ENCODE peak calls at places on chromosomes 1 and 21, in five cellular contexts. X is sigmoid colon, A is A549, L is transverse colon, T is H1. N is an unnamed sample.

GRCh38 chr1:244211559-244211944 is 160.5 kb downstream of the ZBTB18 start:
- DNase-seq in X (no peak), A (no peak), L (no peak), T (no peak), N (no peak)

GRCh38 chr1:222896630-222897526 is 82.0 kb downstream of the DISP1 start:
- DNase-seq in X (no peak), A (no peak), L (no peak), T (no peak), N (no peak)

GRCh38 chr1:172699111-172699510 is 40.2 kb downstream of the FASLG start:
- DNase-seq in X (no peak), A (no peak), L (peak; percentile 32), T (no peak), N (no peak)

GRCh38 chr1:201091256-201091655 is 21.0 kb downstream of the CACNA1S start:
- DNase-seq in X (no peak), A (no peak), L (no peak), T (no peak), N (no peak)

GRCh38 chr1:235908742-235909520 is 42.2 kb upstream of the LYST start:
- DNase-seq in X (no peak), A (peak; percentile 82), L (no peak), T (no peak), N (no peak)

GRCh38 chr1:48036693-48037386 is 39.7 kb upstream of the TRABD2B start:
- DNase-seq in X (no peak), A (no peak), L (no peak), T (no peak), N (no peak)

GRCh38 chr1:43549921-43550597 is 19.4 kb downstream of the PTPRF start:
- DNase-seq in X (peak; percentile 74), A (no peak), L (peak; percentile 92), T (peak; percentile 89), N (peak; percentile 31)

GRCh38 chr1:150876111-150876434 is 326 bp downstream of the ARNT start:
- DNase-seq in X (no peak), A (no peak), L (no peak), T (peak; percentile 23), N (peak; percentile 47)

GRCh38 chr1:86100401-86100800 is 56.2 kb downstream of the COL24A1 start:
- DNase-seq in X (no peak), A (no peak), L (no peak), T (no peak), N (no peak)

GRCh38 chr1:224615861-224616760 is at the start of gene CNIH3:
- DNase-seq in X (no peak), A (peak; percentile 56), L (no peak), T (peak; percentile 53), N (no peak)

GRCh38 chr1:33388989-33389771 is 41.7 kb downstream of the PHC2 start:
- DNase-seq in X (no peak), A (no peak), L (no peak), T (no peak), N (no peak)

GRCh38 chr1:59985901-59986735 is 59.5 kb upstream of the CYP2J2 start:
- DNase-seq in X (no peak), A (no peak), L (no peak), T (no peak), N (no peak)

GRCh38 chr1:16101618-16102017 is 28.2 kb upstream of the FAM131C start:
- DNase-seq in X (no peak), A (no peak), L (no peak), T (no peak), N (no peak)

GRCh38 chr1:93740141-93740540 is 58.5 kb upstream of the BCAR3 start:
- DNase-seq in X (no peak), A (no peak), L (no peak), T (no peak), N (no peak)

GRCh38 chr1:232059726-232060360 is 433.3 kb downstream of the DISC1 start:
- DNase-seq in X (no peak), A (no peak), L (peak; percentile 16), T (no peak), N (no peak)

GRCh38 chr21:35367558-35367957 is 318.5 kb upstream of the RUNX1 start:
- DNase-seq in X (no peak), A (no peak), L (no peak), T (no peak), N (no peak)

GRCh38 chr1:170808229-170808870 is 127.0 kb upstream of the MROH9 start:
- DNase-seq in X (no peak), A (no peak), L (no peak), T (no peak), N (no peak)

GRCh38 chr1:88768816-88769215 is 84.7 kb downstream of the PKN2 start:
- DNase-seq in X (no peak), A (no peak), L (no peak), T (no peak), N (no peak)

GRCh38 chr1:183908095-183908494 is 103.2 kb downstream of the RGL1 start:
- DNase-seq in X (no peak), A (no peak), L (no peak), T (no peak), N (no peak)

GRCh38 chr1:33086384-33086850 is 5.5 kb downstream of the AZIN2 start:
- DNase-seq in X (peak; percentile 87), A (peak; percentile 83), L (peak; percentile 72), T (peak; percentile 41), N (peak; percentile 62)

GRCh38 chr1:224828691-224829090 is 100.8 kb upstream of the DNAH14 start:
- DNase-seq in X (no peak), A (no peak), L (no peak), T (no peak), N (no peak)

GRCh38 chr1:53286950-53287349 is 40.9 kb downstream of the LRP8 start:
- DNase-seq in X (no peak), A (no peak), L (no peak), T (no peak), N (no peak)

GRCh38 chr1:53289050-53289429 is 38.8 kb downstream of the LRP8 start:
- DNase-seq in X (no peak), A (no peak), L (no peak), T (no peak), N (no peak)

GRCh38 chr1:53285969-53286760 is 41.7 kb downstream of the LRP8 start:
- DNase-seq in X (no peak), A (no peak), L (no peak), T (no peak), N (no peak)

GRCh38 chr1:53285546-53285945 is 42.3 kb downstream of the LRP8 start:
- DNase-seq in X (no peak), A (no peak), L (no peak), T (no peak), N (no peak)

DNA sequence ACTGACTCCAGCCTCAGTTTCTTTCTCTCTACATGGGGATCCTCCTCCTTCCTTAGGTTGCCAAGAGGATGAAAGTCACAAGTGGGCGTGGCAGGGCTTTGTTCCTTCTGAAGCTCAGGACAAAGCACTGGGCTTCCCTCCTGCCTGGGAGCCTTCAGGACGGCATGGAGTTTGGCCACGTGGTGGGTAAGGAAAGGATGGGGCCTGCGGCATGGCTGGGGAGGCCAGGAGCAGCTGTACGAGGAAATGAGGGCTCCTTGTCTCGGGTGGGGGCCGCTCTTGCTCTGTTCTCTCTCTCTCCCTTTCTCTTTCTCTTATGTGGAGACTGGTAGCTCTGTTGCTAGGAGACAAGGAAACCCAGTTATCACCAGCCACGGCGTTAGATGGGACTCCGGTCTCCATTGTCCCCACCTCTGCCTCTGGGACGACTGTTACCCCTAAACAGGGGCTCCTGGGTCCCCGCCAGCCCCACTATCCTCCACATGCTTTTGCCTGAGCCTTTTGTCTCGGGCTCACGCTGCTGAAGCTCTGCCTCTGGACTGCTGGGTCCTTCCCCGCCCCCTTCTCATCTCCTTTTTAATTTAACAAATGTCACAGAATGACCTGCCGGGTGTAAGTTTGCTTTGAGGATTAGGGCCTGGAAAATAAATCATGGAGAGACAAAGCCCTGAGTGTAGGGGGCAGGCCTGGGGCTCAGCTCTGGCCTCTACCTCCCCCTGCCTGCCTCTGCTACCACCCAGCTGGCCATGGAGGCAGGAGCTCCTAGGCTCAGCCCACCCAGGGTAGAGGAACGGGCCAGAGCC is 39.4 kb downstream of the LRP8 start:
- DNase-seq in X (no peak), A (no peak), L (no peak), T (no peak), N (no peak)
- TF ChIP-seq EP300 in X (no peak), A (no peak), L (no peak), T (no peak), N (no peak)

DNA sequence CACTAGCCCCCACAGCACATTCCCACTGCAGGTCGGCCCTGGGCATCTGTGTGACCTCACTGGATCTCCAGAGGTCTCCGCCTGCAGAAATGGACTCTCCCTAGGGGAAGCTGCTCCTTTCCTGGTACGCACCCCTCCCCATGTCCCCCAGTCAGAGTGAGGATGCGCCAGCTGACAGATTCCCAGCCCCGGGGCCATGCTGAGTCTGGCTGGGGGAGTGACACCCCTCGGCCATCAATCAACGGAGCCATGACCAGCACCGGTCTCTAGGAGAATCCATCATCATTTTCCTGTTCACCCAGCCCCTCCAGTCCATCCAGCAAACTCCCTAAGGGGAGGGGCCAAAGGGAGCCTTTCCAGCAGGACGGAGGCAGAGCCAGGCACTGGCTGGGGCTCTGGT is 68.7 kb upstream of the PAX7 start:
- DNase-seq in X (no peak), A (no peak), L (no peak), T (no peak), N (no peak)
- H3K4me3 ChIP-seq in X (no peak overlapping the region), A (no peak overlapping the region), L (no peak overlapping the region), T (no peak overlapping the region), N (no peak overlapping the region)

GRCh38 chr1:8407652-8408051 is 89.7 kb downstream of the SLC45A1 start:
- DNase-seq in X (no peak), A (no peak), L (no peak), T (no peak), N (no peak)

GRCh38 chr1:8409666-8410065 is 91.8 kb downstream of the SLC45A1 start:
- DNase-seq in X (no peak), A (no peak), L (no peak), T (no peak), N (no peak)

GRCh38 chr1:8409107-8409506 is 91.2 kb downstream of the SLC45A1 start:
- DNase-seq in X (no peak), A (peak; percentile 43), L (peak; percentile 30), T (no peak), N (no peak)

GRCh38 chr1:8406946-8407345 is 89.0 kb downstream of the SLC45A1 start:
- DNase-seq in X (no peak), A (no peak), L (no peak), T (no peak), N (no peak)

GRCh38 chr1:8408151-8408839 is 90.4 kb downstream of the SLC45A1 start:
- DNase-seq in X (peak; percentile 93), A (no peak), L (peak; percentile 82), T (no peak), N (no peak)
- H3K4me1 ChIP-seq in X (peaks cover 92% of the 10 kb centered on the region), A (peaks cover 35% of the 10 kb centered on the region), L (peaks cover 92% of the 10 kb centered on the region), T (peaks cover 31% of the 10 kb centered on the region), N (peaks cover 59% of the 10 kb centered on the region)

DNA sequence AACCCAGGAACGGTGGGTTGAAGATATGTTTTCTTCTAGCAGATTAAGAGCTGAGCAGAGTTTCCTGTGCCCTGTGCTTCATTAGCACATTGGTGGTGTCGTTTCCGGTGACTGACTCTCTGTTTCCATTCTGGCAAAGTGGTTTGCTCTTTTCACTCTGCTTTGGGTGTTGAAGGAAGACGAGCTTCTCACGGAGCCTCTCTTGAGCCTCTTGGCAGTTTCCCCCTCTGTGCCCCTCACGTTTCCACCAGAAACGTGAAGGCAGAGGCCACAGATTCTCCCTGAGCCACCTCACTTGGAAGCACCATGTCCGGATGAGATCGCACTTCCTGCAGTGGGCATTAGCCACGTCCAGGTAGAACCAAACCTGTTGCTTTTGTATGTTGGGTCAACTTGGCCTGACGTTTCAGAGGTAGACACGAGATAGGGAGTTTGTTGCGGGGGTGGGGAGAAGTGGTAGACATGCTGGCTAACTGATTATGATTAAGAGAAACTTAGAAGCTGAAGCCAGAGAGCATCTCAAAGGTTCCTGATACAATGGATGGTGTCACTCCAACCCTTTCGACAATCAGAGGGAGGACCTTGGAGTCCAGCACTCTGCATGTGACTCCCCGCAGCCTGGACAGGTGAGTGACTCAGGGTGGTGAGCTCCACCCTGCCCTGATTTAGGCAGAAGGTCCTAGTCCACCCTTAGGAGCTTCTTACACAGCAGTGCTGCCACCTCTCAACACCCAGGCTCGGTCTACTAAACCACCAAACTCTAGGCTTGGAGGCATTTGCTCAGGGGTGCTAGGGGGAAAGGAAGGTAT is at the start of gene LAX1:
- DNase-seq in X (no peak), A (no peak), L (peak; percentile 59), T (no peak), N (no peak)
- TF ChIP-seq EP300 in X (no peak), A (no peak), L (no peak), T (no peak), N (no peak)

N was measured in tibial nerve.